ENCODE peak calls at places on chromosome X, in seven cellular contexts. I is HTR-8/SVneo, M is kidney epithelial cell, F is stomach, U is SK-N-DZ, J is activated gamma-delta T cell, T is ureter. N is an unnamed sample.

GRCh38 chrX:115966920-115967319 is 203.6 kb upstream of the AGTR2 start:
- DNase-seq in I (no peak), M (no peak), F (no peak), U (peak), J (no peak), T (no peak), N (no peak)

GRCh38 chrX:136250191-136251041 is 784 bp downstream of the MAP7D3 start:
- DNase-seq in I (no peak), M (no peak), F (no peak), U (no peak), J (peak), T (no peak), N (peak)

GRCh38 chrX:41164469-41164868 is 79.2 kb downstream of the USP9X start:
- DNase-seq in I (no peak), M (no peak), F (peak), U (no peak), J (no peak), T (no peak), N (no peak)

GRCh38 chrX:132488819-132489255 is at the start of gene MBNL3:
- DNase-seq in I (no peak), M (no peak), F (peak), U (peak), J (peak), T (peak), N (no peak)

GRCh38 chrX:141467442-141467841 is 117.1 kb downstream of the SPANXA1 start:
- DNase-seq in I (no peak), M (no peak), F (no peak), U (no peak), J (no peak), T (no peak), N (no peak)

GRCh38 chrX:149648932-149649331 is 17.3 kb upstream of the TMEM185A start:
- DNase-seq in I (no peak), M (no peak), F (no peak), U (no peak), J (no peak), T (no peak), N (no peak)

GRCh38 chrX:8034058-8034457 is 106.8 kb upstream of the PNPLA4 start:
- DNase-seq in I (no peak), M (no peak), F (no peak), U (no peak), J (no peak), T (no peak), N (no peak)

GRCh38 chrX:53595266-53595810 is 91.2 kb downstream of the HUWE1 start:
- DNase-seq in I (no peak), M (no peak), F (no peak), U (no peak), J (no peak), T (no peak), N (no peak)

GRCh38 chrX:2261838-2262678 is 238.7 kb downstream of the DHRSX start:
- DNase-seq in I (no peak), M (peak), F (no peak), U (no peak), J (no peak), T (no peak), N (no peak)

GRCh38 chrX:70455366-70456202 is 10.9 kb downstream of the DLG3 start:
- DNase-seq in I (no peak), M (no peak), F (no peak), U (no peak), J (no peak), T (no peak), N (no peak)

GRCh38 chrX:46208225-46208854 is 336.9 kb downstream of the ZNF674 start:
- DNase-seq in I (peak), M (no peak), F (no peak), U (no peak), J (no peak), T (no peak), N (peak)

GRCh38 chrX:134600714-134601113 is 57.6 kb downstream of the PLAC1 start:
- DNase-seq in I (no peak), M (peak), F (no peak), U (no peak), J (no peak), T (no peak), N (no peak)

GRCh38 chrX:118221257-118221656 is 104.6 kb upstream of the KLHL13 start:
- DNase-seq in I (no peak), M (no peak), F (no peak), U (peak), J (no peak), T (no peak), N (no peak)

GRCh38 chrX:3550160-3550765 is 163.2 kb downstream of the PRKX start:
- DNase-seq in I (no peak), M (no peak), F (no peak), U (peak), J (no peak), T (no peak), N (no peak)

GRCh38 chrX:8183281-8183680 is 12.2 kb upstream of the VCX2 start:
- DNase-seq in I (no peak), M (no peak), F (no peak), U (no peak), J (no peak), T (no peak), N (no peak)

GRCh38 chrX:42797646-42798045 is 19.7 kb upstream of the PPP1R2C start:
- DNase-seq in I (peak), M (no peak), F (no peak), U (no peak), J (no peak), T (no peak), N (peak)

GRCh38 chrX:150767475-150768131 is 74.4 kb downstream of the MTMR1 start:
- DNase-seq in I (peak), M (peak), F (no peak), U (no peak), J (no peak), T (no peak), N (peak)

GRCh38 chrX:68669872-68670271 is 22.4 kb downstream of the STARD8 start:
- DNase-seq in I (no peak), M (no peak), F (no peak), U (no peak), J (no peak), T (no peak), N (no peak)

GRCh38 chrX:153724252-153725038 is at the start of the genes ABCD1 and BCAP31:
- DNase-seq in I (peak), M (peak), F (peak), U (peak), J (peak), T (peak), N (peak)

GRCh38 chrX:149517308-149517707 is 12.2 kb upstream of the IDS start:
- DNase-seq in I (no peak), M (no peak), F (no peak), U (no peak), J (no peak), T (no peak), N (no peak)

GRCh38 chrX:1291110-1291740 is 22.6 kb downstream of the CSF2RA start:
- DNase-seq in I (no peak), M (no peak), F (no peak), U (no peak), J (no peak), T (no peak), N (no peak)

GRCh38 chrX:40912166-40912565 is 173.1 kb upstream of the USP9X start:
- DNase-seq in I (no peak), M (no peak), F (no peak), U (peak), J (no peak), T (no peak), N (no peak)

GRCh38 chrX:13898603-13899002 is 81.7 kb upstream of the GPM6B start:
- DNase-seq in I (no peak), M (no peak), F (no peak), U (no peak), J (no peak), T (no peak), N (peak)

GRCh38 chrX:7586126-7586525 is 256.8 kb upstream of the VCX start:
- DNase-seq in I (peak), M (no peak), F (no peak), U (peak), J (no peak), T (no peak), N (peak)

GRCh38 chrX:20350598-20350997 is 83.9 kb upstream of the RPS6KA3 start:
- DNase-seq in I (no peak), M (no peak), F (no peak), U (no peak), J (no peak), T (no peak), N (no peak)

GRCh38 chrX:38561951-38562719 is 793 bp downstream of the TSPAN7 start:
- DNase-seq in I (no peak), M (no peak), F (no peak), U (peak), J (no peak), T (no peak), N (no peak)

GRCh38 chrX:41334866-41335589 is 1.1 kb downstream of the DDX3X start:
- DNase-seq in I (no peak), M (no peak), F (peak), U (peak), J (peak), T (peak), N (peak)

GRCh38 chrX:40172169-40172979 is 74.6 kb upstream of the BCOR start:
- DNase-seq in I (no peak), M (no peak), F (peak), U (no peak), J (no peak), T (no peak), N (no peak)

GRCh38 chrX:148466292-148466691 is 34.1 kb upstream of the AFF2 start:
- DNase-seq in I (no peak), M (no peak), F (no peak), U (no peak), J (no peak), T (no peak), N (peak)